ENCODE peak calls at places on chromosomes 4 and X, in seven cellular contexts. F is WTC11, X is suprapubic skin, I is natural killer cell, H is IMR-90, A is OCI-LY7, K is GM13977. Z is an unnamed sample.
A peak's percentile ranks its signal among the peaks of the same experiment; 100 is the strongest.

GRCh38 chr4:102308032-102308799 is 37.1 kb downstream of the SLC39A8 start:
- DNase-seq in F (no peak), X (no peak), I (no peak), H (no peak), A (peak; percentile 73), K (no peak), Z (no peak)

GRCh38 chrX:86806786-86807185 is 658.5 kb downstream of the DACH2 start:
- DNase-seq in F (peak; percentile 21), X (no peak), I (no peak), H (peak; percentile 3), A (peak; percentile 3), K (peak; percentile 20), Z (no peak)

GRCh38 chrX:74178536-74178935 is 125.4 kb upstream of the ZCCHC13 start:
- DNase-seq in F (peak; percentile 41), X (no peak), I (no peak), H (no peak), A (no peak), K (no peak), Z (no peak)

GRCh38 chr4:94931626-94932025 is 173.9 kb downstream of the BMPR1B start:
- DNase-seq in F (no peak), X (no peak), I (no peak), H (no peak), A (no peak), K (no peak), Z (no peak)

GRCh38 chr4:156945532-156945931 is 26.1 kb downstream of the PDGFC start:
- DNase-seq in F (no peak), X (no peak), I (no peak), H (no peak), A (no peak), K (no peak), Z (no peak)

GRCh38 chrX:103791233-103791632 is 14.6 kb downstream of the PLP1 start:
- DNase-seq in F (no peak), X (no peak), I (no peak), H (peak; percentile 27), A (no peak), K (no peak), Z (no peak)

GRCh38 chr4:145098675-145099037 is 545 bp downstream of the ABCE1 start:
- DNase-seq in F (no peak), X (no peak), I (peak; percentile 30), H (peak; percentile 66), A (no peak), K (peak; percentile 37), Z (no peak)

GRCh38 chr4:58551676-58552075 is 1441.5 kb upstream of the IGFBP7 start:
- DNase-seq in F (no peak), X (no peak), I (no peak), H (no peak), A (no peak), K (no peak), Z (no peak)

GRCh38 chr4:25702848-25703247 is 47.2 kb downstream of the SLC34A2 start:
- DNase-seq in F (no peak), X (no peak), I (no peak), H (peak; percentile 67), A (no peak), K (no peak), Z (no peak)

GRCh38 chr4:109816082-109816442 is 500 bp downstream of the GAR1 start:
- DNase-seq in F (no peak), X (no peak), I (peak; percentile 57), H (no peak), A (peak; percentile 30), K (no peak), Z (no peak)

GRCh38 chr4:44738615-44739014 is 12.3 kb upstream of the GNPDA2 start:
- DNase-seq in F (no peak), X (no peak), I (no peak), H (no peak), A (peak; percentile 40), K (peak; percentile 6), Z (no peak)

GRCh38 chr4:39062499-39062898 is 467 bp downstream of the KLHL5 start:
- DNase-seq in F (no peak), X (no peak), I (no peak), H (no peak), A (no peak), K (no peak), Z (no peak)

GRCh38 chr4:10590896-10591295 is 93.7 kb downstream of the CLNK start:
- DNase-seq in F (no peak), X (no peak), I (no peak), H (peak; percentile 82), A (no peak), K (no peak), Z (no peak)

GRCh38 chr4:69881173-69881773 is 21.3 kb upstream of the SULT1E1 start:
- DNase-seq in F (peak; percentile 15), X (no peak), I (no peak), H (peak; percentile 44), A (peak; percentile 33), K (peak; percentile 2), Z (peak; percentile 33)

GRCh38 chrX:49816435-49816834 is 12.7 kb upstream of the PAGE4 start:
- DNase-seq in F (no peak), X (no peak), I (no peak), H (no peak), A (no peak), K (no peak), Z (no peak)

GRCh38 chr4:141955696-141956095 is 319.3 kb downstream of the IL15 start:
- DNase-seq in F (no peak), X (no peak), I (no peak), H (no peak), A (no peak), K (no peak), Z (no peak)

GRCh38 chr4:136121431-136121830 is 1410.9 kb downstream of the PCDH18 start:
- DNase-seq in F (no peak), X (no peak), I (no peak), H (no peak), A (no peak), K (no peak), Z (no peak)

GRCh38 chr4:119024102-119024501 is 111.5 kb upstream of the MYOZ2 start:
- DNase-seq in F (no peak), X (no peak), I (no peak), H (no peak), A (no peak), K (no peak), Z (no peak)

GRCh38 chr4:119025440-119025839 is 110.2 kb upstream of the MYOZ2 start:
- DNase-seq in F (no peak), X (no peak), I (no peak), H (peak; percentile 70), A (no peak), K (no peak), Z (peak; percentile 61)

GRCh38 chr4:119026662-119027444 is 108.8 kb upstream of the MYOZ2 start:
- DNase-seq in F (no peak), X (no peak), I (no peak), H (no peak), A (no peak), K (no peak), Z (no peak)

GRCh38 chr4:119027815-119028214 is 107.8 kb upstream of the MYOZ2 start:
- DNase-seq in F (no peak), X (no peak), I (no peak), H (no peak), A (no peak), K (no peak), Z (no peak)

DNA sequence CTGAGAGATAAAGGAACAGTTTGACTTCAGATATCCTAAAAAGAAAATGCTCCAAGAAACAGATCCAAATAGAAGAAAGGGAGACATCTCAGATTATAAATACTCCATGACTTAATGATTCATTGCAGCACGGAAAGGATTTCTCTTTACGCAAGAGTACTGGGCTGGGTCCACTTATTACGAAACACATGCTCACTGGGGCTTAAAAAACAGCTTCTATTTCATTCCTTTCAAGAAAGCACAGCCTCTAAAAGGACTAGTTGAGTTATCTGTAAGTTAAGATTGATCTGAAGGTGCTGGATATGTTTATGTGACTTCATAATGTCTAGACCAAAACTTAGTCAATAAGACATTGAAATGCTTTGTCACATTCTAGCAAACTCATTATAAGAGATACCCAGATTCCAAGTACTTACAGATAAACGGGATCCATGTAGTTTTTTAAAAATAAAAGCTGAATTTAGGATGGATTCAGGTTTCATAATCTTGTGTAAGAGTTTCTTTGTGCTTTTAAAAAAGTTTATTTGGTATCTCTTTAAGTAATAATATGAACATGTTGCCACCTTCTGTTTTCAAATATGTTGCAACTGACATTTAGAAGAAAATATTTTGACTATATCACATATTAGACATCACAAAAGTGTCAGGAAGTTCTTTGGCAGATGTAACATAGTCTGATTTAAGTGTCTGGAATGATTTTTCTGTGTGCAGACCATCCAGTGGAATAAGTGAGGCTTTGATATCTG is 109.5 kb upstream of the MYOZ2 start:
- DNase-seq in F (no peak), X (no peak), I (no peak), H (peak; percentile 93), A (no peak), K (no peak), Z (no peak)
- TF ChIP-seq CTCF in F (no peak), X (no peak), I (no peak), H (no peak), A (no peak), K (no peak), Z (no peak)

GRCh38 chrX:63013549-63013948 is 337.6 kb downstream of the SPIN4 start:
- DNase-seq in F (no peak), X (no peak), I (no peak), H (no peak), A (no peak), K (no peak), Z (no peak)

GRCh38 chrX:63012574-63012973 is 338.6 kb downstream of the SPIN4 start:
- DNase-seq in F (no peak), X (no peak), I (no peak), H (no peak), A (no peak), K (no peak), Z (no peak)
- TF ChIP-seq CTCF in F (no peak), X (no peak), I (no peak), H (no peak), A (no peak), K (peak; percentile 4), Z (no peak)

GRCh38 chrX:132468454-132468853 is 20.4 kb downstream of the MBNL3 start:
- DNase-seq in F (no peak), X (no peak), I (no peak), H (no peak), A (no peak), K (no peak), Z (no peak)

GRCh38 chrX:132467029-132467428 is 21.8 kb downstream of the MBNL3 start:
- DNase-seq in F (no peak), X (no peak), I (no peak), H (peak; percentile 25), A (no peak), K (no peak), Z (no peak)

GRCh38 chrX:132461886-132462285 is 27.0 kb downstream of the MBNL3 start:
- DNase-seq in F (no peak), X (no peak), I (no peak), H (no peak), A (no peak), K (no peak), Z (no peak)

GRCh38 chrX:132463411-132463810 is 25.4 kb downstream of the MBNL3 start:
- DNase-seq in F (peak; percentile 30), X (no peak), I (no peak), H (peak; percentile 6), A (no peak), K (no peak), Z (no peak)
- TF ChIP-seq CTCF in F (peak; percentile 55), X (no peak), I (peak; percentile 46), H (peak; percentile 36), A (peak; percentile 76), K (peak; percentile 53), Z (peak; percentile 44)

DNA sequence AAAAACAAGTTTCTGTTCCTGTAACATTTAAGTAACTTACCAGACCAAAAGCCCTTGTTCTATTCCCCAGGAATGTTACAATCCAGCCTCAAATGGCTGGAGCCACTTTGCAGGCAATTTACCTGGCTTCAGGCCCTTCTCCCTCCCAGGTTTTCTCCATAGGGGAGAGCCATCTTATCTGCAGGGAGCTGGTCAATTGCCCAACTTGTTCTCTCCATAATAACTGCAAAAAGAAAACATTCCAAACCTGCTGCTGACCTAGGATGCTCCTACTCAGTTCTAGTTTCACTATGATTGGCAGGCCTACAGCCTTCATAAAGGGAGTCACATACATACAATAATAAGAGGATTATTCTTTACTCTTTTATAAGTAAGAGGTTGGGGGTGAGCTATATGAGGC is 670.7 kb downstream of the PCDH7 start:
- DNase-seq in F (no peak), X (no peak), I (no peak), H (no peak), A (no peak), K (no peak), Z (no peak)
- TF ChIP-seq CTCF in F (no peak), X (no peak), I (no peak), H (no peak), A (no peak), K (no peak), Z (no peak)

Z was measured in left lung.